ENCODE peak calls at places on chromosome 20, in four cellular contexts. C is K562, M is HepG2, X is GM12878. V is an unnamed sample.
A peak's percentile ranks its signal among the peaks of the same experiment; 100 is the strongest.

GRCh38 chr20:54257090-54257816 is 49.4 kb downstream of the PFDN4 start:
- DNase-seq in C (no peak), M (no peak), X (no peak), V (no peak)

GRCh38 chr20:17862171-17862570 is 106.4 kb downstream of the SNX5 start:
- DNase-seq in X (no peak), C (no peak), M (no peak), V (no peak)

GRCh38 chr20:49892260-49893216 is 22.8 kb downstream of the SPATA2 start:
- DNase-seq in M (no peak), C (peak; percentile 55), X (no peak), V (no peak)

GRCh38 chr20:52748235-52748950 is 223.8 kb upstream of the TSHZ2 start:
- DNase-seq in M (no peak), X (no peak), C (no peak), V (no peak)

GRCh38 chr20:13099676-13100075 is 90.9 kb downstream of the SPTLC3 start:
- DNase-seq in M (no peak), X (no peak), C (no peak), V (no peak)

GRCh38 chr20:21102252-21102609 is 3.9 kb downstream of the LINC00237 start:
- DNase-seq in C (no peak), M (no peak), X (no peak), V (peak; percentile 42)

GRCh38 chr20:12394786-12395185 is 477.1 kb downstream of the BTBD3 start:
- DNase-seq in X (no peak), M (no peak), C (no peak), V (peak; percentile 55)

GRCh38 chr20:24060851-24061590 is 72.4 kb upstream of the GGTLC1 start:
- DNase-seq in C (no peak), M (no peak), X (no peak), V (peak; percentile 35)

GRCh38 chr20:62726276-62726675 is 17.6 kb downstream of the NTSR1 start:
- DNase-seq in M (no peak), C (no peak), X (no peak), V (no peak)

GRCh38 chr20:23404196-23404595 is 17.1 kb downstream of the NAPB start:
- DNase-seq in C (no peak), X (no peak), M (peak; percentile 54), V (no peak)

GRCh38 chr20:32109392-32110172 is at the start of gene TM9SF4:
- DNase-seq in C (peak; percentile 96), X (peak; percentile 93), M (peak; percentile 97), V (peak; percentile 86)
- TF ChIP-seq ETV6 in C (peak; percentile 7), X (no peak), M (peak; percentile 96), V (peak; percentile 47)

DNA sequence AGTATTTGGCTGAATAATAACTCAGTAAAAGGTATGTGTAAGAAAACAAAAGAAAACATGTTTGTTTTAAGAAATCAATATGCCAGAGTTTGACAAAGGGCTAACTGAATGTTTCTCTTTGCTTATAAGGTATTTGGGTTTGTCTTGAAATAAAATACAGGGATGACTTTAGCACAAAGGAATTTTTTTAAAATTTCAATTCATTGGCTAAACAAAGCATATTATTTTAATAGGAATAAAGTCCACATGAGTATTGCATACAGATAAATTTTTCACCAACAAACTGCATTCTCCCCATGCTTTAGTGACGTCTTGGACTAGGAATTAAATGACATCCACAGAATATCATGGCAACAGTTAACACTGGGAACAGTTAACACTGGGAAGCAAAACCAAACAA is 480.0 kb upstream of the JAG1 start:
- DNase-seq in M (no peak), C (no peak), X (no peak), V (no peak)
- TF ChIP-seq ETV6 in M (no peak), C (no peak), X (no peak), V (no peak)

GRCh38 chr20:4038047-4038459 is 22.7 kb upstream of the RNF24 start:
- DNase-seq in C (peak; percentile 86), M (no peak), X (peak; percentile 75), V (peak; percentile 47)

GRCh38 chr20:4038676-4039075 is 23.3 kb upstream of the RNF24 start:
- DNase-seq in X (no peak), M (no peak), C (no peak), V (no peak)

GRCh38 chr20:4043329-4043728 is 28.0 kb upstream of the RNF24 start:
- DNase-seq in C (no peak), M (no peak), X (no peak), V (no peak)

GRCh38 chr20:4041748-4042411 is 26.5 kb upstream of the RNF24 start:
- DNase-seq in C (peak; percentile 83), M (no peak), X (no peak), V (no peak)

GRCh38 chr20:4040283-4041179 is 25.2 kb upstream of the RNF24 start:
- DNase-seq in C (no peak), X (no peak), M (no peak), V (no peak)
- TF ChIP-seq ETV6 in C (no peak), X (no peak), M (no peak), V (no peak)

GRCh38 chr20:47754946-47755652 is 30.2 kb downstream of the SULF2 start:
- DNase-seq in M (no peak), C (no peak), X (no peak), V (no peak)

GRCh38 chr20:47760686-47761477 is 24.4 kb downstream of the SULF2 start:
- DNase-seq in M (no peak), X (no peak), C (no peak), V (no peak)

GRCh38 chr20:47761478-47762047 is 23.7 kb downstream of the SULF2 start:
- DNase-seq in X (no peak), C (no peak), M (no peak), V (no peak)

GRCh38 chr20:47762699-47763098 is 22.6 kb downstream of the SULF2 start:
- DNase-seq in C (no peak), X (no peak), M (no peak), V (no peak)

DNA sequence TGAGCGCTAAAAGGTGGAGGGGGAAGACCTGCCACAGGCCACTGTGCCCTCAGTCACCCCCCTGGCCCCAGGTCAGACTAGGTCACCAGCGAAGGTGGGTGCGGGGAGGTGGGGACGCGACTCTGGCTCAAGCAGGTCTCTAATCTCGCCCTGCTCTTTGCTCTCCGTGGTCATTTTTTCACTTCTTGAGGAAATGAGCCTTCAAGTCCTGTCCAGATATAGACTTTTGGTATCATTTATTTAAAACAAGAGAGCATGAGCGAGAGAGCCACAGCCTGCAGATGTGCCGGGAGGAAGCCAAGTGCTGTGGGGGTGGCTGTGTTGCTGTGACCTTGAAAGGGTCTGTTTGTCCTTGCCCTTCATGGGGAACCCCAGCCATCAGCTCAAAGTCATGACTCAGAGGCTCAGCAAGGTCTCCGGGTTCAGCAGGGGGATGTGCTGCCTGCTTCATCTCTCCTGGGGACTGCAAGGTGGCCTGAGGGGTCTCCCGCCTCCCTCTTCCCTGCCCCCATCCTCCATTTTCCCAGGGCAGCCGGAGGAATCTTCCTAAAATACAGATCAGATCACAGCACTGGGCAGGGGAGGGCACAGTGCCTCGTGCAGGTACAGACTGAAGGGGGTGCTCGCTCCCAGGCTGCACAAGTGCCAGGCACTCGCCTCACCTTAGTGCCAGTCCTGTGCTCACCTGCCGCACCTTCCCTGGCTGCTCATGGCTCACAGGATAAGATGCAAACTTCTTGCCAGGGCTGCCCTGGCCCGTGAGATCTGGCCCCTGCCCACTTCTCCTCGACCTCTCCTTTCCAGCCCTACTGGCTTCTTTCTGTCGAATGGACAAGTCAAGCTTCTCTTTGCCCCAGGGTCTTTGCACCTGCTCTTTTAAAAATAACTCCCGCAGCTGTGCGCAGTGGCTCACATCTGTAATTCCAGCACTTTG is 26.5 kb downstream of the SULF2 start:
- DNase-seq in C (no peak), X (no peak), M (peak; percentile 43), V (no peak)
- TF ChIP-seq ETV6 in C (no peak), X (no peak), M (no peak), V (no peak)

GRCh38 chr20:32018269-32019155 is 8.3 kb downstream of the CCM2L start:
- DNase-seq in X (no peak), C (peak; percentile 71), M (peak; percentile 76), V (peak; percentile 96)
- TF ChIP-seq ETV6 in X (no peak), C (no peak), M (no peak), V (peak; percentile 72)

DNA sequence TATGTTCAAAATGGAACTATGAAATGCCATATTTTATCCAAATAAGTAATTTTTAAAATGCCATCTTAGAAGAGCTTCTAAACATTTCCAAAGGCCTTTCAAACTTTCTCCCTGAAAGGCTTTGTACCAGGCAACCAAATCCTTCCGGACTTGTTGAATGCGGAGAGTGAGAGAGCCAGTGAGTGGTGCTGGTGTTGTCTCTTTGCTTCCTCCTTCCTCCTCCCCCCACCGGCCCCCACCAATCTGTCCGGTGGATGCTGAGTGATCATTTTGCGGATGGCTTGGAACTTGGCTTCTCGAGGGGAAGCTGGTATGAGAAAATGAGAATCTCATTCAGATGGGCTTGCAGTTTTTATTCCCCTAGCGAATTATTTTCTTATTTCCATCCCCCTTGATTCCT is 97.3 kb downstream of the ANKRD60 start:
- DNase-seq in M (no peak), C (no peak), X (no peak), V (peak; percentile 24)
- TF ChIP-seq ETV6 in M (no peak), C (no peak), X (no peak), V (no peak)

V was measured in WTC11.